ENCODE peak calls at places on chromosomes 7 and 10, in nine cellular contexts. One of them, this sample, is unnamed.
A peak's percentile ranks its signal among the peaks of the same experiment; 100 is the strongest.

GRCh38 chr7:128266891-128267839 is 26.1 kb downstream of the LEP start:
- DNase-seq in stomach: peak; percentile 61
- DNase-seq in lung: peak; percentile 36
- DNase-seq in GM12865: no peak
- DNase-seq in IMR-90: peak; percentile 45
- DNase-seq in heart left ventricle: peak; percentile 45
- DNase-seq in endodermal cell: peak; percentile 89
- DNase-seq in Calu3: peak; percentile 43
- DNase-seq in WTC11: peak; percentile 59
- DNase-seq in this sample: peak; percentile 50

GRCh38 chr10:5811387-5811821 is 1.8 kb downstream of the GDI2 start:
- DNase-seq in endodermal cell: no peak
- DNase-seq in lung: no peak
- DNase-seq in WTC11: no peak
- DNase-seq in heart left ventricle: no peak
- DNase-seq in Calu3: no peak
- DNase-seq in IMR-90: peak; percentile 64
- DNase-seq in GM12865: peak; percentile 49
- DNase-seq in stomach: no peak
- DNase-seq in this sample: no peak

GRCh38 chr7:44158060-44158872 is 17.1 kb upstream of the MYL7 start:
- DNase-seq in endodermal cell: peak; percentile 37
- DNase-seq in stomach: no peak
- DNase-seq in GM12865: no peak
- DNase-seq in Calu3: no peak
- DNase-seq in IMR-90: no peak
- DNase-seq in lung: no peak
- DNase-seq in heart left ventricle: no peak
- DNase-seq in WTC11: no peak
- DNase-seq in this sample: no peak

GRCh38 chr10:70779088-70779487 is 6.1 kb downstream of the TBATA start:
- DNase-seq in Calu3: no peak
- DNase-seq in WTC11: no peak
- DNase-seq in GM12865: no peak
- DNase-seq in heart left ventricle: no peak
- DNase-seq in endodermal cell: peak; percentile 41
- DNase-seq in lung: no peak
- DNase-seq in IMR-90: no peak
- DNase-seq in stomach: no peak
- DNase-seq in this sample: no peak

GRCh38 chr10:70584366-70584765 is 18.2 kb downstream of the PRF1 start:
- DNase-seq in stomach: no peak
- DNase-seq in IMR-90: no peak
- DNase-seq in WTC11: no peak
- DNase-seq in heart left ventricle: no peak
- DNase-seq in endodermal cell: peak; percentile 38
- DNase-seq in Calu3: no peak
- DNase-seq in GM12865: no peak
- DNase-seq in lung: no peak
- DNase-seq in this sample: no peak

GRCh38 chr7:13092708-13093005 is 405.2 kb downstream of the ARL4A start:
- DNase-seq in endodermal cell: no peak
- DNase-seq in heart left ventricle: no peak
- DNase-seq in IMR-90: no peak
- DNase-seq in lung: no peak
- DNase-seq in Calu3: no peak
- DNase-seq in WTC11: no peak
- DNase-seq in stomach: no peak
- DNase-seq in GM12865: no peak
- DNase-seq in this sample: no peak

GRCh38 chr7:48887500-48887899 is 36.8 kb upstream of the CDC14C start:
- DNase-seq in Calu3: no peak
- DNase-seq in lung: no peak
- DNase-seq in IMR-90: no peak
- DNase-seq in endodermal cell: no peak
- DNase-seq in stomach: no peak
- DNase-seq in WTC11: no peak
- DNase-seq in GM12865: no peak
- DNase-seq in heart left ventricle: no peak
- DNase-seq in this sample: no peak

GRCh38 chr10:130003166-130003565 is 39.1 kb upstream of the EBF3 start:
- DNase-seq in WTC11: no peak
- DNase-seq in GM12865: no peak
- DNase-seq in heart left ventricle: no peak
- DNase-seq in endodermal cell: no peak
- DNase-seq in Calu3: no peak
- DNase-seq in IMR-90: no peak
- DNase-seq in stomach: no peak
- DNase-seq in lung: no peak
- DNase-seq in this sample: no peak

GRCh38 chr10:51371725-51372124 is 297.4 kb downstream of the PRKG1 start:
- DNase-seq in IMR-90: no peak
- DNase-seq in lung: no peak
- DNase-seq in Calu3: no peak
- DNase-seq in WTC11: no peak
- DNase-seq in endodermal cell: no peak
- DNase-seq in stomach: no peak
- DNase-seq in heart left ventricle: no peak
- DNase-seq in GM12865: no peak
- DNase-seq in this sample: no peak

GRCh38 chr10:51369903-51370302 is 295.6 kb downstream of the PRKG1 start:
- DNase-seq in GM12865: no peak
- DNase-seq in stomach: no peak
- DNase-seq in IMR-90: peak; percentile 79
- DNase-seq in endodermal cell: no peak
- DNase-seq in lung: no peak
- DNase-seq in WTC11: no peak
- DNase-seq in Calu3: no peak
- DNase-seq in heart left ventricle: no peak
- DNase-seq in this sample: no peak

GRCh38 chr10:51367120-51367519 is 292.8 kb downstream of the PRKG1 start:
- DNase-seq in lung: no peak
- DNase-seq in Calu3: no peak
- DNase-seq in heart left ventricle: no peak
- DNase-seq in GM12865: no peak
- DNase-seq in IMR-90: no peak
- DNase-seq in WTC11: no peak
- DNase-seq in endodermal cell: no peak
- DNase-seq in stomach: no peak
- DNase-seq in this sample: no peak

GRCh38 chr10:51366044-51366443 is 291.8 kb downstream of the PRKG1 start:
- DNase-seq in heart left ventricle: peak; percentile 45
- DNase-seq in Calu3: no peak
- DNase-seq in IMR-90: no peak
- DNase-seq in WTC11: no peak
- DNase-seq in lung: no peak
- DNase-seq in GM12865: no peak
- DNase-seq in stomach: no peak
- DNase-seq in endodermal cell: no peak
- DNase-seq in this sample: no peak

GRCh38 chr10:51368943-51369342 is 294.7 kb downstream of the PRKG1 start:
- DNase-seq in Calu3: no peak
- DNase-seq in IMR-90: no peak
- DNase-seq in WTC11: peak; percentile 21
- DNase-seq in stomach: no peak
- DNase-seq in GM12865: peak; percentile 15
- DNase-seq in endodermal cell: peak; percentile 51
- DNase-seq in lung: no peak
- DNase-seq in heart left ventricle: no peak
- DNase-seq in this sample: no peak
- TF ChIP-seq CTCF in Calu3: no peak
- TF ChIP-seq CTCF in IMR-90: no peak
- TF ChIP-seq CTCF in WTC11: no peak
- TF ChIP-seq CTCF in stomach: no peak
- TF ChIP-seq CTCF in GM12865: peak; percentile 25
- TF ChIP-seq CTCF in endodermal cell: peak; percentile 82
- TF ChIP-seq CTCF in lung: no peak
- TF ChIP-seq CTCF in heart left ventricle: no peak
- TF ChIP-seq CTCF in this sample: no peak

GRCh38 chr10:48881937-48882336 is 57.7 kb downstream of the LRRC18 start:
- DNase-seq in stomach: no peak
- DNase-seq in lung: peak; percentile 17
- DNase-seq in WTC11: no peak
- DNase-seq in heart left ventricle: no peak
- DNase-seq in GM12865: no peak
- DNase-seq in Calu3: no peak
- DNase-seq in endodermal cell: no peak
- DNase-seq in IMR-90: no peak
- DNase-seq in this sample: no peak

GRCh38 chr10:48882881-48883280 is 56.8 kb downstream of the LRRC18 start:
- DNase-seq in WTC11: no peak
- DNase-seq in stomach: no peak
- DNase-seq in endodermal cell: no peak
- DNase-seq in heart left ventricle: no peak
- DNase-seq in GM12865: no peak
- DNase-seq in lung: no peak
- DNase-seq in Calu3: no peak
- DNase-seq in IMR-90: no peak
- DNase-seq in this sample: no peak

GRCh38 chr10:48887982-48888381 is 51.7 kb downstream of the LRRC18 start:
- DNase-seq in GM12865: no peak
- DNase-seq in lung: no peak
- DNase-seq in Calu3: no peak
- DNase-seq in WTC11: no peak
- DNase-seq in stomach: no peak
- DNase-seq in endodermal cell: no peak
- DNase-seq in IMR-90: no peak
- DNase-seq in heart left ventricle: no peak
- DNase-seq in this sample: no peak

GRCh38 chr10:48884337-48885045 is 55.1 kb downstream of the LRRC18 start:
- DNase-seq in lung: no peak
- DNase-seq in Calu3: no peak
- DNase-seq in heart left ventricle: no peak
- DNase-seq in endodermal cell: no peak
- DNase-seq in stomach: no peak
- DNase-seq in GM12865: no peak
- DNase-seq in IMR-90: no peak
- DNase-seq in WTC11: no peak
- DNase-seq in this sample: no peak

DNA sequence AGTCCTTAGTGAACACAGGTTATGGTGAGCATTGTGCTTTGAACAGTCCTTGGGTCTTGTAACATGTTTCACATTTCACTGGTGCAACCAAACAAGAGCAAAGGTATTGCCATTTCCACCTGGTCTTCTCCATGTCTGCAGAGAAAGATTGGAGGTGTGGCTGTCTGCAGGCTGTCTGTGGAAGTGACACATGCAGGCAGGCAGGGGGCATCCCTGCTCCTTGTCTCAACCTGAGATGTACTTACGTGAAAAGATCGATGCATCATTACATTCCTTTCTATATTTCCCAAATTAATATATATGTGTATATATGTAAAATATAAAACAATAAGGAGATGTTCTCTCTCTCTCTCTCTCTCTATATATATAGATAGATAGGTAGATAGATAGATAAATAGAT is 54.3 kb downstream of the LRRC18 start:
- DNase-seq in lung: no peak
- DNase-seq in GM12865: no peak
- DNase-seq in heart left ventricle: no peak
- DNase-seq in WTC11: peak; percentile 37
- DNase-seq in stomach: no peak
- DNase-seq in Calu3: peak; percentile 24
- DNase-seq in endodermal cell: peak; percentile 66
- DNase-seq in IMR-90: no peak
- DNase-seq in this sample: peak; percentile 34
- TF ChIP-seq CTCF in lung: no peak
- TF ChIP-seq CTCF in GM12865: no peak
- TF ChIP-seq CTCF in heart left ventricle: peak; percentile 29
- TF ChIP-seq CTCF in WTC11: peak; percentile 26
- TF ChIP-seq CTCF in stomach: no peak
- TF ChIP-seq CTCF in Calu3: no peak
- TF ChIP-seq CTCF in endodermal cell: peak; percentile 77
- TF ChIP-seq CTCF in IMR-90: peak; percentile 15
- TF ChIP-seq CTCF in this sample: peak; percentile 54

GRCh38 chr10:73950155-73950554 is 39.2 kb downstream of the PLAU start:
- DNase-seq in Calu3: no peak
- DNase-seq in GM12865: no peak
- DNase-seq in lung: no peak
- DNase-seq in stomach: no peak
- DNase-seq in WTC11: no peak
- DNase-seq in heart left ventricle: no peak
- DNase-seq in IMR-90: no peak
- DNase-seq in endodermal cell: no peak
- DNase-seq in this sample: no peak

GRCh38 chr10:73946253-73947145 is 35.6 kb downstream of the PLAU start:
- DNase-seq in lung: no peak
- DNase-seq in stomach: no peak
- DNase-seq in WTC11: no peak
- DNase-seq in IMR-90: no peak
- DNase-seq in GM12865: no peak
- DNase-seq in heart left ventricle: no peak
- DNase-seq in Calu3: no peak
- DNase-seq in endodermal cell: no peak
- DNase-seq in this sample: no peak

GRCh38 chr10:73948947-73949633 is 38.2 kb downstream of the PLAU start:
- DNase-seq in heart left ventricle: no peak
- DNase-seq in IMR-90: no peak
- DNase-seq in endodermal cell: no peak
- DNase-seq in Calu3: no peak
- DNase-seq in WTC11: no peak
- DNase-seq in stomach: no peak
- DNase-seq in GM12865: no peak
- DNase-seq in lung: no peak
- DNase-seq in this sample: no peak

GRCh38 chr10:73953665-73954064 is 42.7 kb downstream of the PLAU start:
- DNase-seq in Calu3: no peak
- DNase-seq in GM12865: no peak
- DNase-seq in heart left ventricle: no peak
- DNase-seq in WTC11: no peak
- DNase-seq in endodermal cell: no peak
- DNase-seq in lung: peak; percentile 35
- DNase-seq in stomach: no peak
- DNase-seq in IMR-90: no peak
- DNase-seq in this sample: no peak

DNA sequence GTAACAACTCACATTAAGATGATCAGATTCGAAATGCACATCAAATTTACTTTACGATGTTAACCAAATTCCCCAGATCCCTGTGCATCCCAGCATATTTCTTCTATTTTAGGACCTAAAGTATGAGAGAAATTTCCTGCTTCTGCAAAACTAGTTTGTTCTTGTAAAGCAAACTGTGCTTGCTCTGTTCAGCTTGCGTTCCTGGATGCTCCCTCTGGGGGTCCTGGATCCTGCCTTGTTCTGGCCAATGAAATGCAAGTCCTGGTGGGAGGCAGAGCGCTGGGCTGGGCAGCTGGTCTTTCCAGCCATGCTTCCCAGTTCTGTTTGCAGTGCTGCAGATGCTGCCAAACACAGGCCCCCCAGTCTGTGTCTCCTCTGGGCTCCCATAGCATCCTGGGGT is 39.6 kb downstream of the PLAU start:
- DNase-seq in heart left ventricle: no peak
- DNase-seq in WTC11: peak; percentile 48
- DNase-seq in endodermal cell: peak; percentile 81
- DNase-seq in lung: no peak
- DNase-seq in Calu3: no peak
- DNase-seq in GM12865: no peak
- DNase-seq in IMR-90: no peak
- DNase-seq in stomach: no peak
- DNase-seq in this sample: no peak
- TF ChIP-seq CTCF in heart left ventricle: no peak
- TF ChIP-seq CTCF in WTC11: no peak
- TF ChIP-seq CTCF in endodermal cell: peak; percentile 13
- TF ChIP-seq CTCF in lung: no peak
- TF ChIP-seq CTCF in Calu3: no peak
- TF ChIP-seq CTCF in GM12865: no peak
- TF ChIP-seq CTCF in IMR-90: no peak
- TF ChIP-seq CTCF in stomach: no peak
- TF ChIP-seq CTCF in this sample: no peak

DNA sequence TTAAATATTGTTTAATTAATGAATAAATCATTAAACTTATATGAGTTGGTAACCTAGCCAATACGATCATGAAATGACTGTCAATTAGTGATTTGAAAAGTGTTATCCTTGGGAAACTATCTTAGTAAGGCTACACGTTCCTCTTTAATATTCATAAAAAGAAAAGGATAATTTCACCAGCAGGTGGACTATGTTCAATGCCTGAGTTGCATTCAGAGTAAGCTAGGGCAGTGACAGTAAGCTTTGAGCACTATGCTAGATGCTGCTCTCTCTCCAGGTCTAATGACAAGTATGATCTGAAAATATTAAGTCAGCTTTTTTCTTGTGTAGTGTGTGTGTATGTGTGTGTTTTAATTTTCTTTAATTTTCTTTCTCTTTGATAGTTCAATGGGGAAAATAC is 486.3 kb upstream of the PCDH15 start:
- DNase-seq in lung: no peak
- DNase-seq in IMR-90: no peak
- DNase-seq in WTC11: no peak
- DNase-seq in heart left ventricle: no peak
- DNase-seq in GM12865: no peak
- DNase-seq in Calu3: no peak
- DNase-seq in endodermal cell: no peak
- DNase-seq in stomach: no peak
- DNase-seq in this sample: no peak
- TF ChIP-seq CTCF in lung: no peak
- TF ChIP-seq CTCF in IMR-90: no peak
- TF ChIP-seq CTCF in WTC11: no peak
- TF ChIP-seq CTCF in heart left ventricle: peak; percentile 14
- TF ChIP-seq CTCF in GM12865: no peak
- TF ChIP-seq CTCF in Calu3: no peak
- TF ChIP-seq CTCF in endodermal cell: peak; percentile 46
- TF ChIP-seq CTCF in stomach: no peak
- TF ChIP-seq CTCF in this sample: no peak

This sample was measured in nephron progenitor cell.